ENCODE peak calls at places on chromosomes 4 and X, in four cellular contexts. V, K, Q and B are unnamed samples. For H3K4me1, the result is how much of the 10 kb centered on the place peaks cover.

GRCh38 chr4:48483777-48484493 is 792 bp downstream of the SLC10A4 start:
- DNase-seq in V (no peak), K (no peak), Q (peak), B (no peak)

GRCh38 chrX:7570432-7571009 is 272.4 kb upstream of the VCX start:
- DNase-seq in V (no peak), K (no peak), Q (no peak), B (no peak)

GRCh38 chrX:112779139-112779538 is 61.5 kb downstream of the AMOT start:
- DNase-seq in V (no peak), K (no peak), Q (no peak), B (no peak)

GRCh38 chrX:110853610-110854009 is 58.0 kb upstream of the CHRDL1 start:
- DNase-seq in V (peak), K (peak), Q (peak), B (no peak)

GRCh38 chrX:2395261-2395850 is 105.4 kb downstream of the DHRSX start:
- DNase-seq in V (no peak), K (no peak), Q (peak), B (no peak)

GRCh38 chr4:53592686-53593641 is 1.7 kb upstream of the LNX1 start:
- DNase-seq in V (no peak), K (peak), Q (peak), B (peak)

GRCh38 chr4:152929888-152930287 is 6.2 kb upstream of the FHDC1 start:
- DNase-seq in V (no peak), K (no peak), Q (no peak), B (no peak)

GRCh38 chr4:167606551-167606950 is 372.3 kb upstream of the SPOCK3 start:
- DNase-seq in V (no peak), K (no peak), Q (no peak), B (no peak)

GRCh38 chr4:185280608-185281007 is 71.2 kb downstream of the SNX25 start:
- DNase-seq in V (no peak), K (no peak), Q (no peak), B (no peak)

GRCh38 chrX:38233891-38234807 is 13.5 kb upstream of the SRPX start:
- DNase-seq in V (no peak), K (peak), Q (peak), B (no peak)

GRCh38 chr4:31518796-31519250 is 798.7 kb downstream of the PCDH7 start:
- DNase-seq in V (no peak), K (no peak), Q (no peak), B (no peak)

GRCh38 chr4:55568905-55569504 is 22.3 kb upstream of the CLOCK start:
- DNase-seq in V (no peak), K (no peak), Q (no peak), B (no peak)

GRCh38 chrX:1222511-1223252 is 10.2 kb upstream of the CRLF2 start:
- DNase-seq in V (no peak), K (no peak), Q (no peak), B (no peak)

GRCh38 chr4:105594094-105595010 is 41.9 kb downstream of the ARHGEF38 start:
- DNase-seq in V (no peak), K (no peak), Q (no peak), B (no peak)

DNA sequence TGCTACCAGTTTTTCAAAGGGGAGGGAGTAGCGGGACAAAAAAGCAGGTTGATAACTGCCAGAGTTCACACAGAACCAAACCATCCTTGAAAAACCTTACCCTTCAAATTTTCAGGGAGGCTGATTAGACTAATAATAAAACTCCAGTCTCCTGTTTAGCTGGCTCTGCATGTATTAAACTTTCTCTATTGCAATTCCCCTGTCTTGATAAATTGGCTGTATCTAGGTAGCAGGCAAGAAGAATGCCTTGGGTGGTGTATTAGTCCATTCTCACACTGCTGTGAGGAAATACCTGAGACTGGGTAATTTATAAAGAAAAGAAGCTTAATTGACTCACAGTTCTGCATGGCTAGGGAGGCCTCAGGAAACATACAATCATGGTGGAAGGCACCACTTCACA is 18.1 kb upstream of the PLP1 start:
- DNase-seq in V (no peak), K (no peak), Q (no peak), B (no peak)
- H3K4me1 ChIP-seq in V (under half), K (under half), Q (under half), B (under half)

GRCh38 chr4:182291597-182291996 is 48.4 kb downstream of the TENM3 start:
- DNase-seq in V (no peak), K (no peak), Q (no peak), B (no peak)

GRCh38 chr4:182293836-182294235 is 50.6 kb downstream of the TENM3 start:
- DNase-seq in V (no peak), K (no peak), Q (peak), B (no peak)

GRCh38 chr4:182289809-182290208 is 46.6 kb downstream of the TENM3 start:
- DNase-seq in V (no peak), K (no peak), Q (peak), B (no peak)

GRCh38 chr4:182294436-182294835 is 51.2 kb downstream of the TENM3 start:
- DNase-seq in V (no peak), K (no peak), Q (peak), B (no peak)

GRCh38 chr4:182292657-182293056 is 49.5 kb downstream of the TENM3 start:
- DNase-seq in V (no peak), K (no peak), Q (no peak), B (no peak)
- H3K4me1 ChIP-seq in V (under half), K (under half), Q (under half), B (under half)

GRCh38 chr4:15402146-15402545 is 25.7 kb upstream of the C1QTNF7 start:
- DNase-seq in V (no peak), K (no peak), Q (no peak), B (no peak)
- H3K4me1 ChIP-seq in V (under half), K (under half), Q (under half), B (half or more)

GRCh38 chr4:8869879-8870646 is 1.6 kb downstream of the HMX1 start:
- DNase-seq in V (no peak), K (no peak), Q (no peak), B (no peak)

GRCh38 chr4:8869002-8869878 is 2.4 kb downstream of the HMX1 start:
- DNase-seq in V (no peak), K (no peak), Q (no peak), B (no peak)

GRCh38 chr4:8872402-8873291 is 1.0 kb upstream of the HMX1 start:
- DNase-seq in V (no peak), K (no peak), Q (no peak), B (no peak)

GRCh38 chr4:8871417-8872401 is at the start of gene HMX1:
- DNase-seq in V (no peak), K (peak), Q (peak), B (no peak)

DNA sequence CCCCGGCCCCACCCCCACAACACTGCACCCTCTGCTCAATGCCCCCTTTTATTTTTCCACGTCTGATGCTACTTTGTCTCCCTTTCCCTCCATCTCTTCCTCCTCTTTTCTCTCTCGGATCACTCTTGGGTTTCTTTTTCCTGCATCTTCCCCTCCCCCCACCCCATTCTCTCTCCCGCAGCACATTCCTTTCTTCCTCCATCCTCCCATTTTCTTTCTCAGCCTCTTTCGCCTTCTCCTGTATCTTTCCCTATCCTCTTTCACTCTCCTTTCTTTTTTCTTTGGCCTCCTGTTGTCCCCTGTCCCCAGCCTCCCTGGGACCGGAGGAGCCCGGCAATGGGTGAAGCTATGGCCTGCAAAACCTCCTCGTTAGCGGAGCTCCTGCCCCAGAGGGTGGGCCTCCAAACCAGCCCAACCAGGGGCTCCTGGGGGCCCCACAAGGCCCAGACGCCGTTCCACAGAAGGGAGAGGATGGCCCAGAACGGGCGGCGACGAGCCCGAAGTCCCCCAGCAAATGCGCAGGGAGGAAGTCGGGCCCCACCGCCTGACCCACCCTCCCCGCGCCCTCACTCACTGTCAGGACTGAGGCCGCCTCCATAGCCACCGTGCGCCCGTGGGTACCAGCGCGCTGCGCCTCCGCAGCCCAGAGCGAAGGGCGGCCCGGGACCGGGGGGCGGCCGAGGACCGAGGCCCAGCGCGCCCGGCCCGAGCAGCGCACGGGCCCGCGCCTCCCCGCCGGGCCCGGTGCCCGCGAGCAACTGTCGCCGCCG is 807 bp downstream of the HMX1 start:
- DNase-seq in V (no peak), K (no peak), Q (no peak), B (no peak)
- H3K4me1 ChIP-seq in V (under half), K (under half), Q (under half), B (under half)

DNA sequence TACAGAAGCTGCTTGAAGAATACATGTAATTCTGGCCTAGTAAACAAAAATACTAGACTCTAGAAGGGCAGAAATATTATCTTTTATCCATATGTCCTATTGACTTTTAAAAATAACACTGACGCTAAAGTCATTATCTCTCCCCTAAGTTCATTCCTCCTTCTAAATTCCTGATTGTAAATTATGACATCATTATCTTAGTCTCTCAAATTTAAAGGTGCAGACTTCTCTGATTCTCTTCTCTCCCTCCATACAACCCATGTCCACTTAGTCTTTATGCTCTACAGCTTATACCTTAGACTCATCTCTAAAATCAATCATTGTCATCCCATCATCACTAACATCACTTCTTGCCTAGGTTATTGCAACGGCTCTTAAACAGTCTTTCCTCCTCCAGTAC is 327.9 kb upstream of the GRIA3 start:
- DNase-seq in V (no peak), K (no peak), Q (no peak), B (no peak)
- H3K4me1 ChIP-seq in V (under half), K (under half), Q (under half), B (under half)

GRCh38 chr4:6969826-6970800 is 60.5 kb downstream of the TBC1D14 start:
- DNase-seq in V (no peak), K (no peak), Q (no peak), B (no peak)

GRCh38 chr4:6971536-6972374 is 62.1 kb downstream of the TBC1D14 start:
- DNase-seq in V (no peak), K (no peak), Q (no peak), B (no peak)

GRCh38 chr4:6972911-6973310 is 63.3 kb downstream of the TBC1D14 start:
- DNase-seq in V (no peak), K (no peak), Q (peak), B (no peak)

GRCh38 chr4:6974138-6974848 is 64.7 kb downstream of the TBC1D14 start:
- DNase-seq in V (peak), K (peak), Q (peak), B (peak)

GRCh38 chr4:6972375-6972650 is 62.7 kb downstream of the TBC1D14 start:
- DNase-seq in V (no peak), K (no peak), Q (no peak), B (no peak)
- H3K4me1 ChIP-seq in V (under half), K (under half), Q (under half), B (under half)

GRCh38 chr4:140256335-140256734 is 102.4 kb upstream of the MAML3 start:
- DNase-seq in V (no peak), K (no peak), Q (peak), B (no peak)
- H3K4me1 ChIP-seq in V (under half), K (under half), Q (under half), B (under half)

DNA sequence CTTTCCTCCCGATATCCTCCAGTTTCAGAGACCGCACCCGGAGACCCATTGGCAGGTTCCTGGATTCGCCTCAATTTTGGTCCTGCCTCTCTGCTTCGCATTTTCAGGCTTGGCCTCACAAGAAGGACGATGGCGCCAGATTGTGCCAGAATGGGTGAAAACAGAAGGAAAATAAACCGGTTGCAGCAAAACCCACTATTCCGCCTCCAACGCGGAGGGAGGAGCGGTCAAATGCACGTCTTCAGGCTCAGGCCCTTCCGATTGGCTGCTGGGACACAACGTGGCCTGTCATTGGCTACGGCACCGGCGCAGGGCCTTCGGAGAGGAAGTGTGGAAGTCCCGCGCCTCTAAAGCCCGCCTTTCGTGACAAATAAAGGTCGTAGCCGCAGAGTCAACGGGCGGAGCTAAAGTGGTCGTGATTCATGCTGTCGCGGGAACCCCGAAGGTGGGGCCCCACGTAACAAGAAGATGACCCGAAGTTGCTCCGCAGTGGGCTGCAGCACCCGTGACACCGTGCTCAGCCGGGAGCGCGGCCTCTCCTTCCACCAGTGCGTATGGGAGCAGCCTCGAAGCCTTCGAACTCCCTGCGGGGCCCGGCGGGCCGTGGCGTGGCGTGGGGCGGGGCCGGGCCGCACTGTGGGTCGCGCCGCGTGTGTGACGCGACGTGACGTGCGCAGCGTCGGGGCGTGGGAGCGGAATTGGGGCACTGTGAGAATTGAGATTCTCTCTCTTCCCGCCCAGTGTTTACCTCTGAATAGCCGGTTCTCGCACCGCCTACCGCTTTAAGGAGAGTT is at the start of gene THAP9:
- DNase-seq in V (peak), K (peak), Q (peak), B (peak)
- H3K4me1 ChIP-seq in V (under half), K (under half), Q (under half), B (under half)